ENCODE peak calls at places on chromosomes 16 and 17, in eight cellular contexts. I is IMR-90; B is pancreas; D is prostate gland; U is AG10803; T is dorsolateral prefrontal cortex; M is Jurkat, Clone E6-1; Q is colonic mucosa. R is an unnamed sample.

GRCh38 chr16:84774810-84775209 is 45.0 kb upstream of the CRISPLD2 start:
- DNase-seq in I (peak), B (no peak), D (no peak), U (peak), T (no peak), M (no peak), Q (no peak), R (no peak)

GRCh38 chr17:78419970-78420820 is 41.7 kb downstream of the PGS1 start:
- DNase-seq in I (no peak), B (no peak), D (no peak), U (peak), T (no peak), M (no peak), Q (no peak), R (no peak)

GRCh38 chr17:32302037-32302436 is 36.4 kb downstream of the RHBDL3 start:
- DNase-seq in I (no peak), B (no peak), D (no peak), U (no peak), T (no peak), M (no peak), Q (no peak), R (no peak)

GRCh38 chr17:48374650-48375230 is 55.3 kb downstream of the SKAP1 start:
- DNase-seq in I (no peak), B (no peak), D (no peak), U (no peak), T (no peak), M (peak), Q (peak), R (peak)

GRCh38 chr17:45364531-45365390 is 47.9 kb upstream of the MAP3K14 start:
- DNase-seq in I (peak), B (no peak), D (no peak), U (peak), T (no peak), M (no peak), Q (no peak), R (no peak)

GRCh38 chr17:5437721-5438317 is 1.1 kb downstream of the C1QBP start:
- DNase-seq in I (peak), B (no peak), D (no peak), U (peak), T (no peak), M (no peak), Q (no peak), R (no peak)

GRCh38 chr17:79988163-79988971 is 47.3 kb downstream of the TBC1D16 start:
- DNase-seq in I (peak), B (no peak), D (no peak), U (peak), T (no peak), M (no peak), Q (peak), R (no peak)

GRCh38 chr17:44902135-44902760 is 3.0 kb upstream of the EFTUD2 start:
- DNase-seq in I (no peak), B (no peak), D (no peak), U (no peak), T (no peak), M (no peak), Q (no peak), R (no peak)

GRCh38 chr17:15501788-15502187 is 34.4 kb upstream of the CDRT4 start:
- DNase-seq in I (no peak), B (no peak), D (no peak), U (no peak), T (no peak), M (no peak), Q (no peak), R (no peak)

GRCh38 chr16:28294201-28294600 is 1.9 kb downstream of the SBK1 start:
- DNase-seq in I (no peak), B (no peak), D (no peak), U (no peak), T (no peak), M (no peak), Q (no peak), R (no peak)
- H3K4me3 ChIP-seq in I (no peak), B (no peak), D (no peak), U (no peak), T (peak), M (no peak), Q (no peak), R (peak)

GRCh38 chr16:86570542-86571196 is 4.0 kb downstream of the FOXC2 start:
- DNase-seq in I (no peak), B (no peak), D (no peak), U (no peak), T (no peak), M (no peak), Q (no peak), R (no peak)
- H3K4me3 ChIP-seq in I (no peak), B (no peak), D (no peak), U (peak), T (peak), M (no peak), Q (no peak), R (no peak)

DNA sequence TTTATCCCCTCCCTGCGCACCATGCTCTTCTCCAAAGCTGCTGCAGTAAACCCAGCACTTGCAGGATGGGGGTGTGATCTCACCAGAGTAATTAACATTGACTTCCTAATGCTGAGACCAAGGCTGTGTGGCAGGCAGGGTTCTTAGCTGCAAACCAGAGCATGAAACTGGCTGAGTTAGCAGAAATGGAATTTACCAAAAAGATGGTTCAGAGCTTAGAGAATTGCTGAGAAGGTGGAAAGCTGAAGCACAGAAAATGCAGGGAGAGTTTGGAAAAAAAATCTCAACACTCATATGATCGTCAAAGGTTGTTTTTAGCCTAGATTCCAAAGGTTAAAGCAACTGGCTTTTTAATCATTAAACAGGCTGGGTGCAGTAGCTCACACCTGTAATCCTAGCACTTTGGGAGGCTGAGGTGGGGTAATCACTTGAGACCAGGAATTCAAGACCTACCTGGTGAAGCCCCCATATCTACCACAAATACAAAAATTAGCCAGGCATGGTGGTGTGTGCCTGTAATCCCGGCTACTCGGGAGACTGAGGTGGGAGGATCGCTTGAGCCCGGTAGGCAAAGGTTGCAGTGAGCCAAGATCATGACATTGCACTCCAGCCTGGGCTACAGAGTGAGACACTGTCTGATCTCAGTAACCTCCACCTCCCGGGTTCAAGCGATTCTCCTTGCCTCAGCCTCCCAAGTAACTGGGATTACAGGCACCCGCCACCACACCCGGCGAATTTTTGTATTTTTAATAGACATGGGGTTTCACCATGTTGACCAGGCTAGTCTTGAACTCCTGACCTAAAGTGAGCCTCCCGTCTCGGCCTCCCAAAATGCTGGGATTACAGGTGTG is 6.0 kb upstream of the TXNDC11 start:
- DNase-seq in I (no peak), B (no peak), D (no peak), U (no peak), T (no peak), M (no peak), Q (peak), R (peak)
- H3K4me3 ChIP-seq in I (no peak), B (no peak), D (no peak), U (no peak), T (no peak), M (no peak), Q (no peak), R (no peak)

DNA sequence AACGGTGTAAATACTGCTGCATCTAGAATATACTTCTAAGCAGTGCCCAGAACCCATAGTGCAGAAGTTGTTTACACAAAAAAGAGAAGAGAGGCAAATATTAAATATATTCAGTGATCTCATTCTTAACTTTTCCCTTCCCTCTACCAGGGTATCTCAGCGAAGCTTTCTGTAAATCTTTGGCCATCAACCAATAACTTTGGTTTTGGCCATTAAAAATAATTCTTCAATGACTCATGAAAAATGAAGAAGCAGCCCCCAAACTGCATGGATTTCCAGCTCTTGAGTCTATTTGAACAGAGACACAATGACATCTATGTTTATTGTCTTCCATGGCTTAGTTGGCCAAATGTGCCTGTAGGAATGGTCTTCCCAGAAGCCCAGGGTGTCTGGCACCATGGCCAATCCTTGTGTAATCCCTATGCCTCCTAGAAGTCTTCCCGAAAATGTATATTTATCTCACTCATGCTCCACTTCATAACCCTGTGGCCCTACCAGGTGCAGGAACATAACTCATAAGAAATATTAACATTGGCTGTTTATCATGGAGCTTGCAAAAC is 646.6 kb downstream of the TOX3 start:
- DNase-seq in I (peak), B (no peak), D (no peak), U (no peak), T (no peak), M (no peak), Q (no peak), R (no peak)
- H3K4me3 ChIP-seq in I (no peak), B (no peak), D (no peak), U (no peak), T (no peak), M (no peak), Q (no peak), R (no peak)

DNA sequence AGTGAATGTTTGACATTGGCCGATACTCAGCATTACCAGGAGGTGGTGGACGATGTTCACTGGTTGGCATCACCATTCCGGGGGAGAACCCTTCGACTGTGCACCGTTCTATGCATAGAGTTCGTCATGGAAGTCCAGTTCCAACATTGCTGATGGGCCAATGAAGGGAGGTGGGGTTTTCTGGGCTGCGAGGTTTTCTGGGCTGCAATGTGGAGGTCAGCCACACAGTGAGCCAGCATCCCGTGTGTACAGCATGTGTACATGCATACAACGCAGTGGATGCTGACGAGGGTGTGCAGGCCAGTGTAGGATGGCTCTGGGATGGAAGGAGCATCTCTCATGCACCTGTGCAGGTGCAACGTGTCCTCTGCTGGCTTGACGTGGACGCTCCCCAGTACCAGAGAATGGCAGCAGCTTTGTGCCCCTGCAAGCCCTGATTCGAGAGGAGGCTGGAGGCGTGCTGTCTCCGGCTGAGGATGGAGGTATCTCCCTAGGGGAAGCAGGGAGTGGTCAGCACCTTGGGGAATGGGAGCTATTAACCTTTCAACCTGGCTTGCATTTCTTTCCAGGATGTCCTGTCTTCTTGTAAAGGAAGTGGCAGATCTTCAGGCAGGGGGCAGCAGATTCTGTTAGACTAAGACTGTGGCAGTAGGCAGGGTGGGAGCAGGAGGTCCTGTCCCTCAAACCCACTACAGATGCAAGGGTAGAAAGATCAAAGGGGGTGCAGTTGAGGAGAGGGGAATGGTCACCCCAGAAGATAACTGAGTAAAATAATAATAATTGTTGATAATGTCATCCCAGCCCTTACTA is 98.2 kb downstream of the CYLD start:
- DNase-seq in I (no peak), B (no peak), D (no peak), U (no peak), T (no peak), M (no peak), Q (no peak), R (no peak)
- H3K4me3 ChIP-seq in I (no peak), B (no peak), D (no peak), U (no peak), T (no peak), M (no peak), Q (no peak), R (peak)

GRCh38 chr16:86289304-86289703 is 221.0 kb upstream of the FOXF1 start:
- DNase-seq in I (no peak), B (no peak), D (no peak), U (no peak), T (no peak), M (no peak), Q (no peak), R (no peak)
- H3K4me3 ChIP-seq in I (no peak), B (no peak), D (no peak), U (no peak), T (no peak), M (no peak), Q (no peak), R (no peak)

GRCh38 chr17:17701112-17701511 is 19.9 kb downstream of the RAI1 start:
- DNase-seq in I (no peak), B (no peak), D (no peak), U (no peak), T (no peak), M (no peak), Q (no peak), R (no peak)
- H3K4me3 ChIP-seq in I (no peak), B (no peak), D (no peak), U (no peak), T (peak), M (no peak), Q (no peak), R (no peak)

DNA sequence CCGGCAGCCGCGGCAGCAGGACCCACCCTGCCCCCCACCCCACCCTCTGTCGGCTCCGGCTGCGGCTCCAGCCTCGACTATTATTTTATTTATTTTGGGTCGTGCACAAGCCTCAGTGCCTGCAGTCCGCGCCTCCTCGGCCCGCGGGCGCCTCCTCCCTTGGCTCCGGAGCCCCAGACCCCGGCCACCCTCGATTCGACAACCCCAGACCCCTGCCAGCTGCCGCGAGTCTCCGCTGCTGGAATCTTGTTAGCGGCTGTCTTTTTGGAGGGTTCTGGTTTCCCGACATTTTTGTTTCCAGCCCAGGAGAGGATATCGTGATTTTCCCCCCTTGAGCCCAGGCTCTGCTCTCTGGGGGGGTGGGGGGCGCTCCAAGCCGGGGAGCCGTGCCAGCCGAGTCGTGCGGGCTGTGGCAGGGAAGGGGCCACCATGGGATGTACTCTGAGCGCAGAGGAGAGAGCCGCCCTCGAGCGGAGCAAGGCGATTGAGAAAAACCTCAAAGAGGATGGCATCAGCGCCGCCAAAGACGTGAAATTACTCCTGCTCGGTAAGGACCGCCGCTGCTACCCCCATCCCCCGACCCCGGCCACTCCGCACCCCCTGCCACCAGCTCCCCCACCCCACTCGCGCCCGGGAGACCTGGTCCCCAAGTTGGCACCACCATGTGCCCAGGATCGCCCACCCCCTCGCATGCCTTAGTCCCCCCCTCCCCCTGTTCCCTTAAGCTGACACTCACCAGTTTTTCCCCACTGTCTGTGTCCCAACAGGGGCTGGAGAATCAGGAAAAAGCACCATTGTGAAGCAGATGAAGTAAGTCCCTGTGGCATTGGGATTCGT is 736 bp downstream of the GNAO1 start:
- DNase-seq in I (no peak), B (no peak), D (no peak), U (no peak), T (peak), M (no peak), Q (no peak), R (no peak)
- H3K4me3 ChIP-seq in I (peak), B (peak), D (peak), U (no peak), T (peak), M (peak), Q (peak), R (no peak)

R was measured in CD4-positive, CD25-positive, alpha-beta regulatory T cell.